ENCODE peak calls at places on chromosomes 4 and X, in six cellular contexts. E is fibroblast of mammary gland; X is stimulated activated CD4-positive, alpha-beta T cell treated with anti-CD3 and anti-CD28 coated beads, Interleukin-1b, Interleukin-23, amount 100 ng/mL, for 24 hours; B is iris pigment epithelial cell; A is foreskin melanocyte; M is activated CD8-positive, alpha-beta T cell treated with anti-CD3 and anti-CD28 coated beads for 36 hours. S is an unnamed sample.
A peak's percentile ranks its signal among the peaks of the same experiment; 100 is the strongest.

GRCh38 chrX:40130207-40130606 is 32.4 kb upstream of the BCOR start:
- DNase-seq in E (peak; percentile 68), X (no peak), B (peak; percentile 78), A (no peak), M (no peak), S (peak; percentile 92)

GRCh38 chrX:130173190-130173895 is 1.6 kb downstream of the RAB33A start:
- DNase-seq in E (peak; percentile 88), X (no peak), B (peak; percentile 82), A (peak; percentile 84), M (peak; percentile 77), S (peak; percentile 95)

GRCh38 chr4:137471895-137472294 is 60.4 kb downstream of the PCDH18 start:
- DNase-seq in E (peak; percentile 80), X (no peak), B (no peak), A (no peak), M (no peak), S (peak; percentile 1)

GRCh38 chr4:101019941-101020401 is 327.4 kb downstream of the PPP3CA start:
- DNase-seq in E (no peak), X (no peak), B (peak; percentile 29), A (no peak), M (peak; percentile 31), S (peak; percentile 64)

GRCh38 chr4:128341634-128342033 is 54.0 kb upstream of the PGRMC2 start:
- DNase-seq in E (no peak), X (no peak), B (no peak), A (no peak), M (no peak), S (no peak)

GRCh38 chrX:72018277-72019112 is 107.8 kb downstream of the NHSL2 start:
- DNase-seq in E (peak; percentile 86), X (peak; percentile 70), B (peak; percentile 87), A (peak; percentile 67), M (peak; percentile 85), S (peak; percentile 88)

GRCh38 chrX:125953769-125954168 is 212.3 kb downstream of the DCAF12L2 start:
- DNase-seq in E (no peak), X (no peak), B (no peak), A (no peak), M (no peak), S (no peak)

GRCh38 chr4:80033581-80033980 is 39.4 kb downstream of the ANTXR2 start:
- DNase-seq in E (no peak), X (no peak), B (no peak), A (no peak), M (no peak), S (no peak)

GRCh38 chrX:966396-967070 is 245.9 kb downstream of the CRLF2 start:
- DNase-seq in E (no peak), X (no peak), B (no peak), A (no peak), M (no peak), S (no peak)

GRCh38 chr4:152380185-152380584 is 155.7 kb downstream of the FBXW7 start:
- DNase-seq in E (no peak), X (no peak), B (no peak), A (no peak), M (no peak), S (no peak)